ENCODE peak calls at places on chromosomes 3 and 15, in four cellular contexts. L is stimulated activated naive B cell treated with anti-CD40 and anti-IgM and Interleukin-4, amounts not matched to agents 10 μg/mL and 1 μg/mL and 100 μg/mL, for 72 hours; Y is left ventricle myocardium superior; E is CD4-positive, alpha-beta T cell. F is an unnamed sample.
A peak's percentile ranks its signal among the peaks of the same experiment; 100 is the strongest.

GRCh38 chr3:43178891-43179366 is 73.0 kb upstream of the POMGNT2 start:
- ATAC-seq in L (no peak), Y (peak; percentile 48), E (no peak), F (no peak)

GRCh38 chr3:180570238-180570637 is 31.7 kb upstream of the TTC14 start:
- ATAC-seq in E (no peak), L (no peak), Y (no peak), F (no peak)

GRCh38 chr3:109117939-109118338 is at the start of gene MORC1:
- ATAC-seq in Y (no peak), L (no peak), E (no peak), F (no peak)

GRCh38 chr3:25604107-25604805 is 60.5 kb downstream of the TOP2B start:
- ATAC-seq in L (no peak), E (no peak), Y (peak; percentile 52), F (no peak)

GRCh38 chr3:120151796-120152195 is 57.5 kb upstream of the GSK3B start:
- ATAC-seq in E (no peak), Y (no peak), L (no peak), F (no peak)

GRCh38 chr3:56732109-56732508 is 49.0 kb upstream of the TASOR start:
- ATAC-seq in E (no peak), Y (no peak), L (no peak), F (no peak)

GRCh38 chr3:117725314-117725713 is 1015.7 kb downstream of the TUSC7 start:
- ATAC-seq in L (no peak), E (no peak), Y (no peak), F (no peak)

GRCh38 chr15:79562538-79563298 is 130.6 kb downstream of the MINAR1 start:
- ATAC-seq in Y (no peak), L (no peak), E (no peak), F (no peak)

GRCh38 chr15:43954181-43954621 is 127.4 kb downstream of the WDR76 start:
- ATAC-seq in L (no peak), E (no peak), Y (no peak), F (peak; percentile 41)

GRCh38 chr15:92377083-92377789 is 16.4 kb upstream of the ST8SIA2 start:
- ATAC-seq in E (no peak), Y (peak; percentile 99), L (no peak), F (no peak)

GRCh38 chr3:184647405-184647936 is 64.4 kb downstream of the MAGEF1 start:
- ATAC-seq in E (no peak), Y (peak; percentile 42), L (no peak), F (no peak)

GRCh38 chr3:47897954-47898353 is 95.0 kb downstream of the DHX30 start:
- ATAC-seq in L (no peak), E (peak; percentile 78), Y (no peak), F (no peak)

GRCh38 chr3:142993958-142994442 is 7.4 kb upstream of the U2SURP start:
- ATAC-seq in E (peak; percentile 82), L (peak; percentile 69), Y (peak; percentile 44), F (no peak)

GRCh38 chr15:41513282-41514227 is at the start of gene LTK:
- ATAC-seq in L (peak; percentile 25), E (peak; percentile 26), Y (peak; percentile 47), F (peak; percentile 53)

GRCh38 chr3:177772908-177773557 is 575.8 kb upstream of the TBL1XR1 start:
- ATAC-seq in L (peak; percentile 84), Y (peak; percentile 83), E (no peak), F (peak; percentile 80)

GRCh38 chr15:25268166-25268565 is 170.7 kb downstream of the UBE3A start:
- ATAC-seq in Y (no peak), E (no peak), L (peak; percentile 46), F (no peak)

GRCh38 chr3:15800327-15800726 is 2.5 kb upstream of the ANKRD28 start:
- ATAC-seq in L (no peak), Y (peak; percentile 28), E (no peak), F (no peak)

GRCh38 chr3:178703268-178703975 is 167.2 kb downstream of the KCNMB2 start:
- ATAC-seq in Y (no peak), L (no peak), E (no peak), F (no peak)

GRCh38 chr3:39250116-39250747 is 29.6 kb downstream of the CX3CR1 start:
- ATAC-seq in L (peak; percentile 35), E (no peak), Y (peak; percentile 87), F (peak; percentile 16)

GRCh38 chr15:52103217-52104207 is 9.1 kb downstream of the BCL2L10 start:
- ATAC-seq in E (no peak), Y (peak; percentile 50), L (peak; percentile 77), F (peak; percentile 84)

GRCh38 chr15:78077860-78078187 is 313 bp upstream of the TBC1D2B start:
- ATAC-seq in E (peak; percentile 27), Y (no peak), L (peak; percentile 24), F (no peak)

GRCh38 chr3:122295286-122295685 is 29.8 kb upstream of the CSTA start:
- ATAC-seq in E (no peak), Y (peak; percentile 69), L (peak; percentile 47), F (peak; percentile 58)

GRCh38 chr15:98969126-98969735 is 38.4 kb downstream of the PGPEP1L start:
- ATAC-seq in Y (no peak), L (no peak), E (no peak), F (no peak)

GRCh38 chr3:150739200-150739863 is 23.6 kb downstream of the SIAH2 start:
- ATAC-seq in Y (no peak), E (no peak), L (peak; percentile 54), F (peak; percentile 55)

GRCh38 chr3:65245133-65246076 is 557.6 kb upstream of the ADAMTS9 start:
- ATAC-seq in Y (no peak), E (no peak), L (no peak), F (no peak)

GRCh38 chr3:125035217-125035616 is 20.6 kb downstream of the HEG1 start:
- ATAC-seq in Y (no peak), E (no peak), L (peak; percentile 84), F (peak; percentile 68)

GRCh38 chr3:182259579-182259978 is 533.7 kb upstream of the ATP11B start:
- ATAC-seq in Y (peak; percentile 56), L (no peak), E (no peak), F (no peak)

GRCh38 chr3:98326036-98326435 is 27.6 kb upstream of the OR5K4 start:
- ATAC-seq in L (no peak), E (no peak), Y (no peak), F (no peak)

GRCh38 chr3:169865176-169865800 is 4.4 kb downstream of the LRRC31 start:
- ATAC-seq in L (peak; percentile 92), E (peak; percentile 58), Y (no peak), F (peak; percentile 83)

GRCh38 chr3:53696401-53697172 is 149.6 kb downstream of the CHDH start:
- ATAC-seq in Y (peak; percentile 73), E (no peak), L (no peak), F (no peak)

GRCh38 chr3:150762662-150763121 is 277 bp downstream of the SIAH2 start:
- ATAC-seq in L (no peak), Y (no peak), E (no peak), F (no peak)

F was measured in stimulated activated memory B cell treated with anti-CD40 and anti-IgM and Interleukin-4, amounts not matched to agents 10 μg/mL and 1 μg/mL and 100 μg/mL, for 72 hours.